ENCODE peak calls at places on chromosome 14, in seven cellular contexts. M is mesenchymal stem cell, I is IMR-90, Q is H9, K is H1, N is neuronal stem cell, C is trophoblast cell. L is an unnamed sample.

GRCh38 chr14:105072892-105073719 is 7.9 kb upstream of the GPR132 start:
- DNase-seq in M (no peak), I (no peak), Q (peak; percentile 22), K (no peak), N (no peak), C (no peak), L (no peak)

GRCh38 chr14:32576088-32576795 is 247.1 kb downstream of the AKAP6 start:
- DNase-seq in M (peak; percentile 69), I (peak; percentile 59), Q (peak; percentile 28), K (no peak), N (peak; percentile 49), C (peak; percentile 24), L (peak; percentile 50)

GRCh38 chr14:61645247-61645646 is 50.1 kb upstream of the HIF1A start:
- DNase-seq in M (no peak), I (no peak), Q (no peak), K (no peak), N (no peak), C (no peak), L (no peak)

GRCh38 chr14:104954746-104955395 is 23.3 kb downstream of the AHNAK2 start:
- DNase-seq in M (no peak), I (no peak), Q (no peak), K (no peak), N (no peak), C (no peak), L (no peak)

GRCh38 chr14:71803539-71804260 is 128.5 kb upstream of the RGS6 start:
- DNase-seq in M (peak; percentile 49), I (peak; percentile 68), Q (no peak), K (no peak), N (no peak), C (peak; percentile 5), L (no peak)

GRCh38 chr14:89432226-89432625 is 15.2 kb upstream of the FOXN3 start:
- DNase-seq in M (no peak), I (no peak), Q (no peak), K (no peak), N (no peak), C (no peak), L (no peak)

GRCh38 chr14:24861083-24861630 is 188.8 kb downstream of the STXBP6 start:
- DNase-seq in M (peak; percentile 21), I (peak; percentile 68), Q (no peak), K (no peak), N (no peak), C (no peak), L (peak; percentile 48)

GRCh38 chr14:58950555-58950954 is 237.9 kb upstream of the DAAM1 start:
- DNase-seq in M (no peak), I (no peak), Q (no peak), K (no peak), N (no peak), C (no peak), L (no peak)

GRCh38 chr14:88301381-88301780 is 21.7 kb downstream of the KCNK10 start:
- DNase-seq in M (no peak), I (no peak), Q (no peak), K (no peak), N (no peak), C (no peak), L (no peak)

GRCh38 chr14:99529899-99530298 is 48.7 kb downstream of the CCNK start:
- DNase-seq in M (peak; percentile 17), I (peak; percentile 45), Q (no peak), K (no peak), N (no peak), C (no peak), L (no peak)

GRCh38 chr14:29168149-29168548 is 401.6 kb downstream of the FOXG1 start:
- DNase-seq in M (no peak), I (no peak), Q (peak; percentile 76), K (no peak), N (no peak), C (no peak), L (no peak)

GRCh38 chr14:20294636-20295035 is 11.1 kb downstream of the TTC5 start:
- DNase-seq in M (no peak), I (no peak), Q (no peak), K (no peak), N (no peak), C (no peak), L (no peak)

GRCh38 chr14:78848234-78848820 is 678.2 kb downstream of the NRXN3 start:
- DNase-seq in M (peak; percentile 33), I (peak; percentile 31), Q (peak; percentile 68), K (peak; percentile 70), N (peak; percentile 58), C (peak; percentile 41), L (peak; percentile 75)

GRCh38 chr14:56309198-56309597 is 191.0 kb downstream of the PELI2 start:
- DNase-seq in M (no peak), I (no peak), Q (no peak), K (no peak), N (peak; percentile 14), C (no peak), L (no peak)

GRCh38 chr14:100165376-100165775 is 5.9 kb upstream of the DEGS2 start:
- DNase-seq in M (no peak), I (no peak), Q (peak; percentile 72), K (peak; percentile 78), N (no peak), C (no peak), L (peak; percentile 41)

GRCh38 chr14:23071244-23071974 is 14.1 kb upstream of the CDH24 start:
- DNase-seq in M (peak; percentile 94), I (peak; percentile 94), Q (peak; percentile 94), K (peak; percentile 83), N (peak; percentile 82), C (peak; percentile 79), L (peak; percentile 99)
- H4K8ac ChIP-seq in M (peak overlapping the region; percentile 72), I (peak overlapping the region; percentile 94), Q (no peak overlapping the region), K (peak overlapping the region; percentile 30), N (no peak overlapping the region), C (peak overlapping the region; percentile 38), L (peak overlapping the region; percentile 1)

GRCh38 chr14:103549361-103550311 is 12.8 kb downstream of the BAG5 start:
- DNase-seq in M (no peak), I (no peak), Q (no peak), K (no peak), N (no peak), C (no peak), L (no peak)

GRCh38 chr14:103550451-103551337 is 11.8 kb downstream of the BAG5 start:
- DNase-seq in M (no peak), I (no peak), Q (no peak), K (no peak), N (no peak), C (no peak), L (no peak)

GRCh38 chr14:103551338-103551762 is 11.1 kb downstream of the BAG5 start:
- DNase-seq in M (no peak), I (no peak), Q (no peak), K (no peak), N (no peak), C (no peak), L (no peak)

GRCh38 chr14:103552811-103553210 is 9.6 kb downstream of the BAG5 start:
- DNase-seq in M (no peak), I (no peak), Q (no peak), K (no peak), N (no peak), C (no peak), L (no peak)

DNA sequence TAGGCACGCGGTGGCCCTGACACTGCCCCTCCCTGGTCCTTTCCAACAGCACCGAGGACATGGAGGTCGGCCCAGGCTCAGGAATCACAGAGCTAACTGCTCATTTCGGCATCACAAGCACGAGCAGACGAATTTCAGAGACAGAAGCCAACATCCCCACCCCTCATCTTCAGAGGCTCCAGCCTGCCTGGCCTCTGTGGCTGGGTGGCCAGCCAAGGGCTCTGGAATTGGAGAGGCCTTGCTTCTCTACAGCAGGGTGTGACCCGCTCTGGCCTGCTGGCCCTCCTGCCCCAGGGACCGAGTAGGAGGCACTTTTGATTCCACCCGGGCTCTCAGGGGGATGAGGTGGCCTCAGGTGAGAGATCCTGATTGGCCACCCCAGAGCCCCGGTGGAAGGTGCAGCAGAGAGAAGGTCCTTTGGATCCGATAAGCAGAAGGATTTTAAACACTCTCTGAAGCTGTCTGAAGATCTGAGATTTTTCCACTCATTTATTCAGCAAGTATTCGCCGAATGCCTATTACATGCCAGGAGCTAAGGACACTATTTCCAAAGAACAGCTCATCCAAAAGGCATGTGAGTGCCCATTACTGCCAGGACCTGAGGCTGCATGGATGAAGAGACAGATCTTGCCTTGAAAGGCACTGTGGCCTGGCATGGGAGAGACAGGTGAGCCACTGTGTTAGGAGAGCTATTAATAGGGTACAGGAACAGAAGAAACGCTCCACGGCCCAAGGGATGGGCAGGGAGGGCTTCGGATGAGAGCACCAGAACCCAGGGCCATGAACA is 10.3 kb downstream of the BAG5 start:
- DNase-seq in M (no peak), I (peak; percentile 49), Q (no peak), K (no peak), N (no peak), C (peak; percentile 30), L (no peak)
- H3K18ac ChIP-seq in M (no peak overlapping the region), I (no peak overlapping the region), Q (no peak overlapping the region), K (no peak overlapping the region), N (no peak overlapping the region), C (no peak overlapping the region), L (no peak overlapping the region)

DNA sequence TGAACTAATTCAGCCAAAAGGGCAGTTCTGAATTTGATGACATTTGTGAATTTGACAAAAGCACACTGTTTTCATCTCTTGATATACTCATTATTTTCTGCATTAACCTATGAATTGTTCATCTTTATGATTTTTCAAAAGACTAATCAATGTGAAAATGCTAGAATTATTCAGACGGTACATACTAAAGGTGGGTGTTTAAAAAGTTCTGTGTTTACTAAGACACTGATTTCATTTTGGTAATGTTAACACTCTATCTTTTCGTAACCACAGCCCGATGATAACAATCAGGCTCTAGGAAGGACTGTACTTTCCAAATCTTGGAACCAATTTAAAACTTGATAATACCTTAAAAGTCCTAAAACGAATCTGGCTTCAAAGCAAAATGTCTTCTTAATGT is 9.4 kb downstream of the AKAP5 start:
- DNase-seq in M (no peak), I (no peak), Q (no peak), K (no peak), N (no peak), C (no peak), L (no peak)
- H4K8ac ChIP-seq in M (no peak overlapping the region), I (no peak overlapping the region), Q (no peak overlapping the region), K (no peak overlapping the region), N (no peak overlapping the region), C (no peak overlapping the region), L (no peak overlapping the region)

GRCh38 chr14:21520718-21521117 is 5.4 kb downstream of the SALL2 start:
- DNase-seq in M (no peak), I (no peak), Q (no peak), K (no peak), N (no peak), C (no peak), L (no peak)

GRCh38 chr14:21521526-21521925 is 4.6 kb downstream of the SALL2 start:
- DNase-seq in M (peak; percentile 40), I (peak; percentile 57), Q (no peak), K (no peak), N (no peak), C (peak; percentile 76), L (no peak)

GRCh38 chr14:21523203-21523602 is 2.9 kb downstream of the SALL2 start:
- DNase-seq in M (no peak), I (no peak), Q (no peak), K (no peak), N (no peak), C (no peak), L (no peak)

GRCh38 chr14:21514341-21514740 is 3.2 kb upstream of the METTL3 start:
- DNase-seq in M (no peak), I (no peak), Q (no peak), K (no peak), N (no peak), C (no peak), L (no peak)

DNA sequence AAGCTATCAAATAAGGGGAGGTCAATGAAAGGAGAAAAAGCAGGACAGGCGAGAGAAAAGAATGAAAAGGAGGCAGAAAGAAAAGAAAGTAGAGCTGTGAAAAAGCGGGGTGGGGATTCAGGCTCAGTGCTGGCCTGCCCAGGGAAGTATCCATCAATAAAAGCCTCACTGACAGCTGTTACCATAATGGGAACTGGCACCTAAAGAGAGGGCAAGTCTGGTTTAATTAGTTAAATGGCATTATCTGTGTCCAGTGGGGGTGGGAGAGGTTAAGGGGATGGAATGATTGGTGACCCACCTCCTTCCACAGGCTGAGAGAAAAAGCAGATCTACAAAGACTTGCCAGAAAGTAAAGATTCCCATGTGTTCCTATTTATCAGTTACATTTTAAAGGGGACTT is 7.4 kb downstream of the SALL2 start:
- DNase-seq in M (no peak), I (no peak), Q (no peak), K (no peak), N (no peak), C (no peak), L (no peak)
- H3K18ac ChIP-seq in M (no peak overlapping the region), I (no peak overlapping the region), Q (no peak overlapping the region), K (no peak overlapping the region), N (no peak overlapping the region), C (no peak overlapping the region), L (no peak overlapping the region)